ENCODE peak calls at places on chromosomes 4 and X, in five cellular contexts. S, G, H, K and D are unnamed samples.

GRCh38 chrX:71974916-71975315 is 64.3 kb downstream of the NHSL2 start:
- DNase-seq in S (no peak), G (no peak), H (no peak), K (no peak), D (no peak)

GRCh38 chrX:134572816-134573682 is 85.2 kb downstream of the PLAC1 start:
- DNase-seq in G (no peak), H (no peak), S (no peak), K (no peak), D (peak)

GRCh38 chr4:38468491-38468890 is 195.5 kb upstream of the KLF3 start:
- DNase-seq in K (no peak), G (no peak), H (no peak), S (no peak), D (no peak)

GRCh38 chr4:115361781-115362180 is 248.4 kb upstream of the NDST4 start:
- DNase-seq in G (no peak), S (no peak), H (peak), K (no peak), D (peak)

GRCh38 chr4:48431401-48431800 is 51.7 kb upstream of the SLC10A4 start:
- DNase-seq in H (no peak), G (no peak), S (no peak), K (no peak), D (no peak)

GRCh38 chrX:9988762-9989161 is 21.6 kb downstream of the CLDN34 start:
- DNase-seq in S (no peak), K (no peak), H (peak), G (no peak), D (peak)

GRCh38 chrX:15349046-15349445 is 13.7 kb upstream of the PIGA start:
- DNase-seq in G (peak), K (no peak), S (no peak), H (peak), D (peak)

GRCh38 chr4:3240936-3241522 is 7.9 kb upstream of the MSANTD1 start:
- DNase-seq in G (no peak), K (no peak), S (no peak), H (no peak), D (no peak)

GRCh38 chr4:80014531-80014930 is 58.5 kb downstream of the ANTXR2 start:
- DNase-seq in S (no peak), K (no peak), H (peak), G (no peak), D (no peak)

GRCh38 chr4:52614241-52614640 is 44.9 kb downstream of the USP46 start:
- DNase-seq in G (no peak), H (no peak), K (no peak), S (no peak), D (no peak)

GRCh38 chr4:155042014-155042413 is 166.4 kb upstream of the NPY2R start:
- DNase-seq in K (no peak), H (peak), G (no peak), S (no peak), D (no peak)

GRCh38 chr4:87680271-87680670 is 30.2 kb downstream of the DMP1 start:
- DNase-seq in G (no peak), H (no peak), S (no peak), K (no peak), D (no peak)

GRCh38 chr4:155542415-155542814 is 124.2 kb upstream of the GUCY1A1 start:
- DNase-seq in S (no peak), H (no peak), G (no peak), K (no peak), D (no peak)

GRCh38 chr4:153156263-153156662 is 48.0 kb upstream of the TRIM2 start:
- DNase-seq in S (no peak), K (no peak), H (peak), G (no peak), D (no peak)

GRCh38 chrX:73268463-73268862 is 53.8 kb upstream of the NAP1L2 start:
- DNase-seq in H (no peak), S (no peak), G (no peak), K (no peak), D (peak)

GRCh38 chrX:71493111-71493613 is 39.7 kb upstream of the OGT start:
- DNase-seq in G (peak), K (peak), H (peak), S (no peak), D (peak)

GRCh38 chrX:43706786-43707185 is 50.7 kb downstream of the MAOA start:
- DNase-seq in S (no peak), H (peak), K (no peak), G (no peak), D (peak)

GRCh38 chrX:132204629-132205028 is 14.6 kb downstream of the RAP2C start:
- DNase-seq in H (no peak), G (no peak), S (no peak), K (no peak), D (no peak)

GRCh38 chr4:19580090-19580489 is 671.6 kb upstream of the SLIT2 start:
- DNase-seq in S (no peak), G (no peak), K (no peak), H (peak), D (peak)

GRCh38 chr4:40576651-40577480 is 52.8 kb downstream of the RBM47 start:
- DNase-seq in K (peak), H (peak), G (peak), S (no peak), D (peak)

GRCh38 chr4:143531368-143531767 is 17.9 kb downstream of the SMARCA5 start:
- DNase-seq in G (no peak), H (peak), S (no peak), K (no peak), D (peak)

GRCh38 chr4:143531773-143532491 is 18.4 kb downstream of the SMARCA5 start:
- DNase-seq in S (no peak), K (no peak), G (no peak), H (peak), D (no peak)
- TF ChIP-seq CTCF in S (no peak), K (no peak), G (no peak), H (no peak), D (no peak)

GRCh38 chrX:77276742-77277141 is 170.4 kb upstream of the FGF16 start:
- DNase-seq in H (no peak), S (no peak), K (no peak), G (no peak), D (no peak)
- TF ChIP-seq CTCF in H (no peak), S (peak), K (no peak), G (no peak), D (no peak)

GRCh38 chr4:109673303-109673702 is 29.9 kb downstream of the CASP6 start:
- DNase-seq in K (no peak), G (no peak), H (no peak), S (no peak), D (no peak)

GRCh38 chr4:109675843-109676242 is 27.4 kb downstream of the CASP6 start:
- DNase-seq in G (no peak), S (no peak), H (no peak), K (no peak), D (no peak)

GRCh38 chr4:109672173-109672572 is 31.1 kb downstream of the CASP6 start:
- DNase-seq in H (peak), K (no peak), S (no peak), G (no peak), D (no peak)

GRCh38 chr4:109675181-109675580 is 28.1 kb downstream of the CASP6 start:
- DNase-seq in G (no peak), H (no peak), K (no peak), S (no peak), D (no peak)

DNA sequence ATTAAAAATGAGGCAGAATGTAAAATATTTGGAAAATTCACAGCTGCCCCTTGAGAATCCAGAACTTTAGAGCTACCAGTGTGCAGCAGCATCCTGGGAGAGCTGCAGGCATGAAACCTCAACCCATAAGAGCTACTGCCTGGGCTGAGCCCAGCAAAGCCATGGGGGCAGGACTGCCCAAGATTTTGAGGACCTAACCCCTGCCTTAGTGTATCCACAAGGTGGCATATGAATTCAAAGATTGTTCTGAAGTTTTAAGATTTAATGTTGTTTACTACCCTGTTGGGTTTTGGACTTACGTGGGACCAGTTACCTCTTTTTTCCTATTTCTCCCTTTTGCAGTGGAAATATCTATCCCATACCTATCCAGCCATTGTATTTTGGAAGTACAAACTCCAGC is 26.4 kb downstream of the CASP6 start:
- DNase-seq in S (no peak), G (no peak), K (no peak), H (peak), D (no peak)
- TF ChIP-seq CTCF in S (no peak), G (no peak), K (no peak), H (peak), D (no peak)

GRCh38 chr4:93865650-93866049 is 37.1 kb downstream of the ATOH1 start:
- DNase-seq in S (no peak), G (no peak), H (no peak), K (no peak), D (no peak)
- TF ChIP-seq CTCF in S (peak), G (no peak), H (no peak), K (no peak), D (no peak)

GRCh38 chr4:183702492-183702891 is 43.4 kb downstream of the TRAPPC11 start:
- DNase-seq in G (no peak), H (no peak), K (no peak), S (no peak), D (no peak)

GRCh38 chr4:183698909-183699308 is 39.8 kb downstream of the TRAPPC11 start:
- DNase-seq in G (no peak), H (no peak), K (no peak), S (no peak), D (no peak)

GRCh38 chr4:183700407-183700806 is 41.3 kb downstream of the TRAPPC11 start:
- DNase-seq in K (no peak), S (no peak), G (no peak), H (no peak), D (peak)
- TF ChIP-seq CTCF in K (no peak), S (no peak), G (no peak), H (no peak), D (no peak)

GRCh38 chr4:44553143-44553542 is 98.3 kb downstream of the YIPF7 start:
- DNase-seq in H (no peak), K (no peak), G (no peak), S (no peak), D (no peak)
- TF ChIP-seq CTCF in H (no peak), K (no peak), G (no peak), S (no peak), D (no peak)

GRCh38 chrX:53324803-53325202 is 43.4 kb upstream of the IQSEC2 start:
- DNase-seq in K (no peak), H (no peak), S (no peak), G (no peak), D (no peak)

GRCh38 chrX:53332204-53332603 is 50.8 kb upstream of the IQSEC2 start:
- DNase-seq in G (no peak), H (no peak), S (no peak), K (no peak), D (no peak)

GRCh38 chrX:53333853-53334252 is 52.5 kb upstream of the IQSEC2 start:
- DNase-seq in S (no peak), G (no peak), H (no peak), K (no peak), D (no peak)

GRCh38 chrX:53330331-53330730 is 48.9 kb upstream of the IQSEC2 start:
- DNase-seq in H (no peak), G (no peak), K (no peak), S (no peak), D (no peak)
- TF ChIP-seq CTCF in H (no peak), G (no peak), K (no peak), S (no peak), D (no peak)